ENCODE peak calls at places on chromosome 5, in four cellular contexts. Z is trophoblast cell, N is neuronal stem cell, I is IMR-90. K is an unnamed sample.

GRCh38 chr5:322942-323879 is 1.7 kb downstream of the AHRR start:
- DNase-seq in I (peak; percentile 31), N (no peak), Z (no peak), K (peak; percentile 45)

GRCh38 chr5:137641148-137641547 is 94.7 kb downstream of the KLHL3 start:
- DNase-seq in Z (no peak), N (no peak), I (peak; percentile 58), K (no peak)

GRCh38 chr5:143161893-143162520 is 241.5 kb downstream of the NR3C1 start:
- DNase-seq in I (peak; percentile 89), Z (peak; percentile 70), N (no peak), K (no peak)

GRCh38 chr5:116923344-116923743 is 348.7 kb upstream of the SEMA6A start:
- DNase-seq in N (peak; percentile 40), I (no peak), Z (no peak), K (peak; percentile 79)

GRCh38 chr5:66814146-66814991 is 218.2 kb downstream of the MAST4 start:
- DNase-seq in N (peak; percentile 31), I (peak; percentile 63), Z (peak; percentile 43), K (peak; percentile 65)

GRCh38 chr5:153896701-153897100 is 142.0 kb downstream of the FAM114A2 start:
- DNase-seq in N (no peak), I (peak; percentile 60), Z (no peak), K (no peak)

GRCh38 chr5:17218353-17219005 is 1.0 kb downstream of the BASP1 start:
- DNase-seq in N (peak; percentile 20), I (peak; percentile 67), Z (peak; percentile 56), K (peak; percentile 55)

GRCh38 chr5:143432658-143433239 is 29.3 kb upstream of the NR3C1 start:
- DNase-seq in N (no peak), Z (no peak), I (no peak), K (no peak)

GRCh38 chr5:147504535-147504934 is 5.3 kb downstream of the DPYSL3 start:
- DNase-seq in I (no peak), N (no peak), Z (no peak), K (no peak)

GRCh38 chr5:178100774-178101173 is 12.6 kb upstream of the N4BP3 start:
- DNase-seq in N (no peak), Z (no peak), I (no peak), K (no peak)

GRCh38 chr5:40410939-40411635 is 268.6 kb upstream of the PTGER4 start:
- DNase-seq in I (peak; percentile 60), Z (peak; percentile 37), N (no peak), K (no peak)

GRCh38 chr5:156934450-156935211 is 28.4 kb downstream of the TIMD4 start:
- DNase-seq in I (no peak), N (no peak), Z (no peak), K (peak; percentile 46)

GRCh38 chr5:127799293-127799905 is 96.2 kb downstream of the CCDC192 start:
- DNase-seq in Z (no peak), I (no peak), N (no peak), K (peak; percentile 6)

GRCh38 chr5:75886706-75887105 is 169.5 kb upstream of the POC5 start:
- DNase-seq in I (no peak), Z (peak; percentile 42), N (no peak), K (no peak)

GRCh38 chr5:61280766-61281427 is 51.2 kb upstream of the ZSWIM6 start:
- DNase-seq in I (no peak), Z (no peak), N (no peak), K (no peak)

GRCh38 chr5:78783434-78784130 is 135.0 kb upstream of the LHFPL2 start:
- DNase-seq in Z (no peak), I (no peak), N (no peak), K (no peak)

GRCh38 chr5:12250454-12250853 is 346.2 kb upstream of the CTNND2 start:
- DNase-seq in Z (no peak), N (no peak), I (no peak), K (no peak)

GRCh38 chr5:179219661-179220620 is 125.3 kb downstream of the ADAMTS2 start:
- DNase-seq in N (no peak), I (no peak), Z (no peak), K (no peak)

GRCh38 chr5:150258126-150258525 is 31.4 kb downstream of the CAMK2A start:
- DNase-seq in I (peak; percentile 36), Z (no peak), N (peak; percentile 21), K (no peak)

GRCh38 chr5:131289738-131290137 is 25.9 kb downstream of the CDC42SE2 start:
- DNase-seq in I (no peak), N (no peak), Z (no peak), K (no peak)

GRCh38 chr5:73793911-73794310 is 167.9 kb downstream of the ARHGEF28 start:
- DNase-seq in N (no peak), Z (no peak), I (peak; percentile 81), K (no peak)

GRCh38 chr5:138466900-138467710 is 1.8 kb downstream of the EGR1 start:
- DNase-seq in N (no peak), Z (no peak), I (peak; percentile 38), K (no peak)

GRCh38 chr5:141879941-141880738 is 1.9 kb upstream of the PCDH1 start:
- DNase-seq in N (no peak), I (no peak), Z (no peak), K (no peak)

GRCh38 chr5:142422426-142422825 is 97.6 kb upstream of the SPRY4 start:
- DNase-seq in I (peak; percentile 85), N (no peak), Z (no peak), K (no peak)

GRCh38 chr5:179698935-179699639 is at the start of gene CANX:
- DNase-seq in Z (peak; percentile 14), I (no peak), N (no peak), K (no peak)

GRCh38 chr5:6714221-6715041 is 1.2 kb downstream of the TENT4A start:
- DNase-seq in N (no peak), I (no peak), Z (no peak), K (no peak)

GRCh38 chr5:74232281-74232680 is 408.2 kb downstream of the ENC1 start:
- DNase-seq in I (peak; percentile 92), Z (peak; percentile 73), N (no peak), K (no peak)

GRCh38 chr5:81729276-81729675 is 21.6 kb downstream of the SSBP2 start:
- DNase-seq in N (no peak), Z (no peak), I (no peak), K (no peak)

GRCh38 chr5:170579623-170580022 is 75.8 kb downstream of the KCNIP1 start:
- DNase-seq in N (peak; percentile 21), I (no peak), Z (no peak), K (peak; percentile 7)

GRCh38 chr5:15446552-15446951 is 53.4 kb upstream of the FBXL7 start:
- DNase-seq in I (peak; percentile 33), Z (peak; percentile 48), N (no peak), K (no peak)

GRCh38 chr5:8053270-8053669 is 184.3 kb downstream of the MTRR start:
- DNase-seq in I (no peak), N (no peak), Z (no peak), K (no peak)

GRCh38 chr5:180142824-180143610 is 66.0 kb downstream of the RASGEF1C start:
- DNase-seq in I (no peak), N (no peak), Z (no peak), K (no peak)

GRCh38 chr5:167582263-167582662 is 709.2 kb upstream of the WWC1 start:
- DNase-seq in Z (no peak), N (no peak), I (peak; percentile 8), K (no peak)
- H3K9ac ChIP-seq in Z (no peak overlapping the region), N (no peak overlapping the region), I (no peak overlapping the region), K (no peak overlapping the region)

GRCh38 chr5:172772112-172772906 is 1.3 kb upstream of the DUSP1 start:
- DNase-seq in I (peak; percentile 95), Z (peak; percentile 100), N (peak; percentile 76), K (peak; percentile 85)

GRCh38 chr5:172771439-172772111 is 580 bp upstream of the DUSP1 start:
- DNase-seq in I (no peak), Z (no peak), N (no peak), K (peak; percentile 74)

GRCh38 chr5:172769598-172770373 is 1.2 kb downstream of the DUSP1 start:
- DNase-seq in I (peak; percentile 51), N (no peak), Z (no peak), K (peak; percentile 45)

GRCh38 chr5:172770374-172770674 is 671 bp downstream of the DUSP1 start:
- DNase-seq in N (no peak), Z (no peak), I (no peak), K (no peak)

DNA sequence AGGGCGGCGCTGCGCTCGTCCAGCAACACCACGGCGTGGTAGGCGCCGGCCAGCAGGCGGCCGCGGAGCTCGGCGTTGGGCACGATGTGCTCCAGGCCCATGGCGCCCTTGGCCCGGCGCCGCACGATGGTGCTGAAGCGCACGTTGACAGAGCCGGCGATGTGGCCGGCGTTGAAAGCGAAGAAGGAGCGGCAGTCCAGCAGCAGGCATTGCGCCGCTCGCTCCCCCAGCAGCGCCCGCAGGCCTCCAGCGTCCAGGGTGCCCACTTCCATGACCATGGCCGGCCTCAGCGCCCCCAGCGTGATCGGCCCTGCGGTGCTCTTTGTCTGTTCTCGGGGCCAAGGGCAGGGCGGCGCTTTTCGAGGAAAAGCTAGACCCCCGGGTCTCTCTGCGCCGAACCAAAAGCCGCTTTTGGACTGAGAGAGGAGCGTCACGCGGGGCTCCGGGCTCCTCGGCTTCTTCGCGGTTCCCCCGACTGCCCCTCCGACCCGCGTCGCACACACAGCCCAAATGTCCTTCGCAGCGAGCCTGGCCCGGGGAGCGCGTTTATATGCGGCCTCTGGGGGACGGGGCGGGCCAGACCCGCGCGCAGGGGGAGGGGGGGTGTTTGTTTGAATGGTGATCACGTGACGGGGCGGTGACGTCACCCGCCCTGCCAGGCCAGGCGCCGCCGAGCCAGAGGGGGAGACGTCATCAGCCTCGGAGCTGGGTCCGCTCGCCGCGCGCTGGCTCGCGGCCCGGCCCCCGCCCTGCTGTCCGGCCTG is at the start of gene DUSP1:
- DNase-seq in N (peak; percentile 96), I (peak; percentile 98), Z (peak; percentile 96), K (peak; percentile 98)
- H3K23ac ChIP-seq in N (peak within 1 kb of the TSS; percentile 99), I (peak within 1 kb of the TSS; percentile 91), Z (no peak within 1 kb of the TSS), K (peak within 1 kb of the TSS; percentile 85)

GRCh38 chr5:34685485-34686197 is 29.5 kb downstream of the RAI14 start:
- DNase-seq in I (peak; percentile 79), N (peak; percentile 64), Z (peak; percentile 44), K (peak; percentile 89)
- H3K4me2 ChIP-seq in I (peak overlapping the region; percentile 63), N (peak overlapping the region; percentile 41), Z (no peak overlapping the region), K (no peak overlapping the region)

GRCh38 chr5:140550147-140551079 is 3.0 kb downstream of the EIF4EBP3 start:
- DNase-seq in Z (no peak), N (no peak), I (no peak), K (no peak)
- H3K9ac ChIP-seq in Z (no peak overlapping the region), N (no peak overlapping the region), I (no peak overlapping the region), K (no peak overlapping the region)

K was measured in mesendoderm.